ENCODE peak calls at places on chromosomes 1 and 21, in five cellular contexts. N, D, V, M and U are unnamed samples.

GRCh38 chr1:8152731-8153702 is 126.9 kb upstream of the ERRFI1 start:
- DNase-seq in D (no peak), N (no peak), M (no peak), V (no peak), U (no peak)

GRCh38 chr21:36647279-36648093 is 51.4 kb upstream of the SIM2 start:
- DNase-seq in D (peak), M (no peak), N (no peak), V (no peak), U (no peak)

GRCh38 chr1:107442545-107442944 is 301.7 kb downstream of the NTNG1 start:
- DNase-seq in V (no peak), N (no peak), M (no peak), D (no peak), U (no peak)

GRCh38 chr1:15046487-15047165 is 106.9 kb upstream of the TMEM51 start:
- DNase-seq in N (peak), D (peak), V (no peak), M (peak), U (peak)

GRCh38 chr1:212774584-212774983 is 17.0 kb downstream of the NSL1 start:
- DNase-seq in N (no peak), V (no peak), D (peak), M (no peak), U (no peak)

GRCh38 chr1:55860816-55861519 is 645.8 kb upstream of the USP24 start:
- DNase-seq in D (no peak), M (no peak), V (no peak), N (no peak), U (no peak)

GRCh38 chr1:205798577-205798976 is 14.4 kb downstream of the SLC41A1 start:
- DNase-seq in D (no peak), M (no peak), V (no peak), N (no peak), U (no peak)

GRCh38 chr1:209585672-209586071 is 2.2 kb downstream of the CAMK1G start:
- DNase-seq in D (no peak), N (no peak), M (no peak), V (no peak), U (no peak)

GRCh38 chr1:206551985-206552325 is 44.6 kb downstream of the RASSF5 start:
- DNase-seq in M (no peak), D (no peak), N (no peak), V (no peak), U (no peak)

GRCh38 chr1:232950919-232951579 is 638 bp downstream of the NTPCR start:
- DNase-seq in V (no peak), N (no peak), M (no peak), D (peak), U (no peak)

GRCh38 chr21:27058673-27059365 is 91.9 kb upstream of the ADAMTS5 start:
- DNase-seq in D (no peak), M (no peak), N (no peak), V (no peak), U (no peak)

GRCh38 chr1:151825204-151825603 is 6.4 kb downstream of the RORC start:
- DNase-seq in N (no peak), M (no peak), V (no peak), D (no peak), U (no peak)

GRCh38 chr1:119143716-119144115 is 3.3 kb upstream of the WARS2 start:
- DNase-seq in N (no peak), D (no peak), M (no peak), V (no peak), U (no peak)

GRCh38 chr1:206001476-206001888 is 1.7 kb downstream of the RAB7B start:
- DNase-seq in D (peak), N (peak), M (no peak), V (no peak), U (peak)

GRCh38 chr21:35732788-35733187 is 327.5 kb downstream of the SETD4 start:
- DNase-seq in V (no peak), N (no peak), M (no peak), D (no peak), U (no peak)

GRCh38 chr1:52225174-52225573 is 83.3 kb downstream of the ZFYVE9 start:
- DNase-seq in N (no peak), D (no peak), M (no peak), V (no peak), U (no peak)

GRCh38 chr1:23639460-23639859 is 52.1 kb upstream of the RPL11 start:
- DNase-seq in N (no peak), D (no peak), M (no peak), V (no peak), U (no peak)

GRCh38 chr1:96792220-96792619 is 70.6 kb downstream of the PTBP2 start:
- DNase-seq in N (no peak), V (no peak), D (no peak), M (no peak), U (no peak)

GRCh38 chr1:2098301-2098698 is 48.1 kb downstream of the PRKCZ start:
- DNase-seq in V (no peak), N (no peak), M (no peak), D (no peak), U (no peak)

GRCh38 chr21:28827422-28827821 is 165.3 kb downstream of the LTN1 start:
- DNase-seq in V (no peak), D (no peak), M (no peak), N (no peak), U (no peak)

GRCh38 chr21:44547656-44548331 is 3.5 kb downstream of the KRTAP10-2 start:
- DNase-seq in M (no peak), V (peak), N (no peak), D (no peak), U (no peak)

GRCh38 chr1:157170677-157171515 is 32.7 kb upstream of the ETV3 start:
- DNase-seq in N (no peak), D (peak), M (no peak), V (no peak), U (no peak)

GRCh38 chr1:234889643-234890042 is 239.0 kb downstream of the TOMM20 start:
- DNase-seq in V (no peak), M (no peak), D (no peak), N (no peak), U (no peak)

GRCh38 chr1:4792565-4792964 is 138.2 kb downstream of the AJAP1 start:
- DNase-seq in V (no peak), D (no peak), M (no peak), N (no peak), U (no peak)

GRCh38 chr1:17028662-17029188 is 17.0 kb upstream of the ATP13A2 start:
- DNase-seq in V (no peak), M (no peak), D (no peak), N (no peak), U (no peak)

GRCh38 chr1:188782220-188782841 is 1695.3 kb downstream of the BRINP3 start:
- DNase-seq in D (peak), M (no peak), V (no peak), N (peak), U (no peak)

GRCh38 chr1:6904476-6905170 is 119.4 kb downstream of the CAMTA1 start:
- DNase-seq in N (no peak), D (no peak), V (no peak), M (no peak), U (no peak)

GRCh38 chr1:228415853-228416216 is 826 bp downstream of the TRIM17 start:
- DNase-seq in M (no peak), N (no peak), D (no peak), V (no peak), U (no peak)

GRCh38 chr21:33644383-33645074 is 2.2 kb downstream of the ITSN1 start:
- DNase-seq in M (no peak), V (no peak), N (no peak), D (peak), U (no peak)

GRCh38 chr1:194889310-194889709 is 1702.9 kb upstream of the B3GALT2 start:
- DNase-seq in D (no peak), M (no peak), V (no peak), N (no peak), U (no peak)

GRCh38 chr1:21938791-21939538 is 1.9 kb upstream of the HSPG2 start:
- DNase-seq in V (no peak), M (no peak), N (no peak), D (no peak), U (no peak)

GRCh38 chr21:44699502-44700001 is 2.6 kb downstream of the KRTAP10-12 start:
- DNase-seq in D (no peak), N (no peak), M (no peak), V (peak), U (no peak)

GRCh38 chr1:234980657-234981396 is 147.8 kb downstream of the TOMM20 start:
- DNase-seq in N (no peak), D (peak), V (peak), M (peak), U (peak)

GRCh38 chr21:36630485-36631206 is 68.3 kb upstream of the SIM2 start:
- DNase-seq in M (no peak), N (no peak), V (no peak), D (peak), U (no peak)

GRCh38 chr1:9852410-9853301 is 28.9 kb upstream of the CLSTN1 start:
- DNase-seq in D (peak), N (peak), M (no peak), V (no peak), U (no peak)

DNA sequence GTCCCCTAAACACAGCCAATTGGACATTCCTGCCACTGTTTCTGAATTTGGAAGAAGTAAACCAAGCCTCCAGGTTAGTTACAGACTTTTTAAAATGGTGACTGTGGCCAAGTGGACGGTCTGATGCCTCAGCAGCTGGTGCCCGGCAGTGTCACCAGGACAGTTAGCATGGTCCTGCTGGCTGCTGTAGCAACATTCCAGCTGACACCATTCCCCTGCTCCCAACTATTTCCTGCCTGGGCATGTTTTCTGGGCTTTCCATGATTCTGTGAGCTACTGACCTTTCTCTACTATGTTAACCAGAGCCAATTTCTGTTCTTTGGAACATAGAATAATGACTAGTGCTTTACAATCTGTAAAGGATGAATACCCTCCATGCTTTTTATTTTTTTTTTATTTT is 95.0 kb downstream of the TLR5 start:
- DNase-seq in D (no peak), V (no peak), N (no peak), M (no peak), U (no peak)
- TF ChIP-seq CTCF in D (no peak), V (no peak), N (no peak), M (no peak), U (no peak)

GRCh38 chr1:63799324-63799723 is 25.5 kb downstream of the ROR1 start:
- DNase-seq in N (no peak), M (no peak), V (no peak), D (no peak), U (no peak)

GRCh38 chr1:63799810-63800209 is 26.0 kb downstream of the ROR1 start:
- DNase-seq in N (no peak), D (no peak), V (no peak), M (no peak), U (no peak)

GRCh38 chr1:63804829-63805484 is 31.1 kb downstream of the ROR1 start:
- DNase-seq in D (no peak), N (no peak), M (no peak), V (no peak), U (no peak)

GRCh38 chr1:63798284-63798683 is 24.5 kb downstream of the ROR1 start:
- DNase-seq in N (no peak), M (no peak), D (no peak), V (peak), U (no peak)

GRCh38 chr1:63802109-63802508 is 28.3 kb downstream of the ROR1 start:
- DNase-seq in M (no peak), V (no peak), D (no peak), N (no peak), U (no peak)
- H3K4me3 ChIP-seq in M (no peak), V (no peak), D (no peak), N (no peak), U (no peak)

GRCh38 chr1:48870596-48870995 is 93.9 kb upstream of the BEND5 start:
- DNase-seq in D (no peak), N (no peak), M (no peak), V (no peak), U (no peak)
- TF ChIP-seq CTCF in D (peak), N (peak), M (peak), V (peak), U (peak)

GRCh38 chr1:45908613-45909140 is 105.3 kb downstream of the MAST2 start:
- DNase-seq in V (no peak), N (no peak), D (no peak), M (no peak), U (no peak)

GRCh38 chr1:45911634-45912033 is 108.2 kb downstream of the MAST2 start:
- DNase-seq in V (no peak), M (no peak), D (no peak), N (no peak), U (no peak)

GRCh38 chr1:45914836-45915235 is 111.4 kb downstream of the MAST2 start:
- DNase-seq in N (no peak), M (no peak), V (no peak), D (no peak), U (no peak)

GRCh38 chr1:45913925-45914501 is 110.6 kb downstream of the MAST2 start:
- DNase-seq in M (no peak), V (no peak), N (no peak), D (no peak), U (no peak)

DNA sequence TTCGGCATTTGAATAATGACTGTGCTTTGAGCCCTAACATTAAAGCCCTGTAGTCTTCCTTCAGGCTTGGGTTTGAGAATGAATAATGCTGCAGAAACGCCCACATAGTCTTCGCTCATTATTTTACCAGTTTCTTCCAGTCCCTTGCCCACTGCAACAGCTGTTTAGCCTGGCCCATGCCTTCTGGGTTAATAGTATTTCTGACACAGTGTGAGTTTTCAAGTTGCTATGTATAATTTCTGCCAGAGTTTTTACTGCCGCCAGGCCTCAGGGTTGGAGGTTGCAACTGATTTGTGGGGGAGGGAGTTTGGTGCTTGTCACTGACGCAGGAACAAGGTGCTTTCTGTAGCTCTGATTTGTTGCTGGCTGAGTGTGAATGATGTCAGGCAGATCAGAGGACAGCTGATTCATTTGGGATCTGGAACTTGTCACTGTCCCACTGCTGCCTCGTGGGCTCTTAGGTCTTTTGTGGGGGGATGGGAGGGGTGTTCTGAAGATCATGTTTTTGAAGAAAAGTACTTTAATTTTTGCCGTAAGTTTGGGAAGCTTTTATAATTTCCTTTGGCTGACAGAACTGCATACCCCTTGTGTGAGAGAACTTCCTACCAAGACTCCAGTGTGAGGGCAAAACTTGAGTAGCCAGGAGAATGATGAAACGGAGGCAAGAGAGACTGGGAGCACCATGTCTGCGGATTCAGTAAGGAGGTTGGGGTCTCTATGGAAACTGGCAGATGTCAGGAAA is 109.9 kb downstream of the MAST2 start:
- DNase-seq in V (no peak), D (peak), M (no peak), N (peak), U (peak)
- H3K4me3 ChIP-seq in V (peak), D (no peak), M (no peak), N (peak), U (no peak)

GRCh38 chr1:32892368-32893197 is 6.3 kb downstream of the HPCA start:
- DNase-seq in V (no peak), D (no peak), M (no peak), N (no peak), U (no peak)

GRCh38 chr1:32891630-32892029 is 5.3 kb downstream of the HPCA start:
- DNase-seq in D (no peak), M (no peak), V (no peak), N (no peak), U (no peak)

GRCh38 chr1:32894681-32895080 is 6.5 kb downstream of the TMEM54 start:
- DNase-seq in N (no peak), M (no peak), D (no peak), V (no peak), U (no peak)

GRCh38 chr1:32894019-32894600 is 7.1 kb downstream of the TMEM54 start:
- DNase-seq in D (no peak), N (no peak), M (no peak), V (no peak), U (no peak)

GRCh38 chr1:32893198-32894018 is 7.1 kb downstream of the HPCA start:
- DNase-seq in N (no peak), M (no peak), D (no peak), V (no peak), U (no peak)
- TF ChIP-seq CTCF in N (peak), M (no peak), D (peak), V (peak), U (peak)

DNA sequence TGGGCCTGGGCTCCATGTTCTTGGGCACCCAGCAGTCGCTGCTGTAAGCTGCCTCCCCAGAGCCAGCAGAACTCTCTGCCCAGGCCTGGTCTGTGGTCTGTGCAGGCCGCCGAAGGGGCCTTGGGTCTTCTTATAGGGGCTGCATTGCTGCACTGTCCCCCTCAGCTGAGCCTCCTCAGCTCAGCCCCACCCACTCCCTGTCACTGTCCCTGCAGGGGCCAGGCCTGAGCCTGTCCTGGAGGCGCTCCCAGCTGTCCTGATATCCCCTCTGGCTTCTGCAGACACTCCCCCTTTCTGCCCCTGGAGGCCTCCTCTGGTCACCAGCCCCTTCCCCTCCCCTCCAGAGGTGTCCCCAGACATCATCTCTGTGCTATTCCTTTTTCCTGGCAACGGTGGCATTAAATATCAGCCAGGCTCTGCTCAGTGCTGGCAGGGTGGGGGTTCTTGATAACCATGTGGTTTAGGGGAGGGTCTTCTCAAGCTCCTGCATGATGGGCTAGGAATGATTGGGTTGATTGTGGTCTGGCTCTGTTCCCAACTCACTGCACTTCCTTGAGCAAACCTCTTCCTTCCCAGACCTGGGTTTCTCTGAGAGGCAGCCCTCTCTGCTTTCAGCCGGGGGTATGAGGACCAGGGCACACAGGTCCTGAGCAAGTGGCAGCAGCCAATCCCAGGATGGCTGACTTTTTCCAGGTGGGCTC is 3.6 kb upstream of the FOXO6 start:
- DNase-seq in D (no peak), M (no peak), N (no peak), V (no peak), U (no peak)
- H3K4me3 ChIP-seq in D (no peak), M (no peak), N (no peak), V (no peak), U (no peak)

DNA sequence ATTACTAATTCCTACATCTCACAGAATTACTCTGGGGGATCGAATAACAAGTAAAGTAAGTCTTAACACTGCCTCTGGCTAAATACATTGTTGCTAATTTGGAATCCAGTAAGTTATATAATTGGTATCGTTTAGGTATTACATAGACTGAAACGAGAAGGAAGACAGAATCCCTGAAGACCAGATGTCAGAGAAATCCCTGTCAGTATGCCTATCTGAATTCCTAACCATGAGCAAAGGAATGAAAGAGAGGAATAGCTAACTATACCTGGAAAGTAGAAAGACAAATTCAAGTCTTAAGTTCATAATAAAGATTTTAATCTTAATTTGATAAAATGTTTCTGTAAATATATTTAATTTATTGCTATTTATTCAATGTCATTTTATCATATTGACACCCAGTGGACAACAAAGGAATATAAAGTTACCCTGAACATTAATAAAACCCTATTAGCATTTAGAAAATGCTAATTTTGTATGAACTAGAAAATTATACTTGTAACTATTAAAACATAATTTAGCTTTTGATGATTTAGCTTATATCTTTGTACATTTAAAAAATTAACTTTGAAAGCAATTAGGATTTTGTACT is 11.4 kb downstream of the DEPDC1 start:
- DNase-seq in V (no peak), D (no peak), M (no peak), N (no peak), U (no peak)
- TF ChIP-seq CTCF in V (no peak), D (no peak), M (peak), N (no peak), U (no peak)

GRCh38 chr1:162632743-162633326 is 571 bp downstream of the DDR2 start:
- DNase-seq in D (peak), N (no peak), V (no peak), M (no peak), U (no peak)
- H3K4me3 ChIP-seq in D (peak), N (peak), V (peak), M (peak), U (peak)

GRCh38 chr1:87799451-87799850 is 470.8 kb downstream of the LMO4 start:
- DNase-seq in D (no peak), M (no peak), V (no peak), N (no peak), U (no peak)
- TF ChIP-seq CTCF in D (no peak), M (no peak), V (no peak), N (no peak), U (no peak)

DNA sequence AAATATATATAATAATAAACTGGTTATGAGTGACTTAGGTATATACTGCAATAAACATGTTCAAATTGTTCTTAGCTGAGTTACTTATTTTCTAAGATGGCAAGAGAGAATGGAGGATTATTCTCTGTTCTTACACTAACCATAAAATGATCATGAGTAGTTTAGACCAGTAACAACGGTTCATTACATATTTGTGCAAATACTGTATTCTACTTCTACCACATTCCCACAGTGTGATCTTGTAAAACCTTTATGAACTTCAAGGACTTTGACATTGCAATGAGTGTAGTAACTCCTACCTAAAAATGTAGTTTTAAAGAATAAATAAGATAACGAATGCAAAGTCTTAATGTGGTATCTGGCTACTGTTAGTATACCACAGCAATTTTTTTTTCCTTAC is 353.7 kb upstream of the NCAM2 start:
- DNase-seq in N (no peak), V (no peak), D (no peak), M (no peak), U (no peak)
- H3K4me3 ChIP-seq in N (no peak), V (no peak), D (no peak), M (no peak), U (no peak)